ENCODE peak calls at places on chromosome 7, in six cellular contexts. S is WTC11; K is kidney glomerular epithelial cell; A is natural killer cell; H is effector memory CD8-positive, alpha-beta T cell; Y is AG09319. B is an unnamed sample.

GRCh38 chr7:33807158-33807530 is 98.2 kb upstream of the BMPER start:
- DNase-seq in Y (no peak), S (no peak), A (no peak), H (no peak), K (no peak), B (no peak)

GRCh38 chr7:154858836-154859537 is 143.9 kb downstream of the PAXIP1 start:
- DNase-seq in H (no peak), S (no peak), K (no peak), Y (no peak), A (no peak), B (no peak)

GRCh38 chr7:16698200-16698910 is 52.4 kb downstream of the BZW2 start:
- DNase-seq in K (no peak), A (no peak), H (no peak), Y (no peak), S (no peak), B (no peak)

GRCh38 chr7:132709971-132710567 is 133.8 kb upstream of the PLXNA4 start:
- DNase-seq in H (peak; percentile 5), K (peak; percentile 1), A (no peak), Y (no peak), S (peak; percentile 22), B (no peak)

GRCh38 chr7:129225206-129225930 is 538 bp downstream of the AHCYL2 start:
- DNase-seq in A (no peak), S (peak; percentile 68), K (peak; percentile 33), H (peak; percentile 44), Y (no peak), B (no peak)

GRCh38 chr7:46784746-46785145 is 797.2 kb downstream of the TNS3 start:
- DNase-seq in A (no peak), H (no peak), K (peak; percentile 57), Y (no peak), S (no peak), B (no peak)

GRCh38 chr7:149156898-149157297 is 9.6 kb downstream of the ZNF398 start:
- DNase-seq in Y (no peak), K (no peak), A (no peak), H (no peak), S (no peak), B (no peak)

GRCh38 chr7:49367072-49367471 is 406.4 kb upstream of the VWC2 start:
- DNase-seq in S (no peak), K (no peak), Y (no peak), H (no peak), A (no peak), B (no peak)

GRCh38 chr7:44259547-44260457 is 59.0 kb downstream of the YKT6 start:
- DNase-seq in S (no peak), K (peak; percentile 5), H (no peak), Y (peak; percentile 82), A (no peak), B (no peak)

GRCh38 chr7:98049034-98049433 is 57.6 kb upstream of the LMTK2 start:
- DNase-seq in A (no peak), S (peak; percentile 23), Y (no peak), H (no peak), K (no peak), B (no peak)

GRCh38 chr7:155584763-155585531 is 38.6 kb upstream of the CNPY1 start:
- DNase-seq in K (no peak), A (no peak), Y (no peak), S (no peak), H (no peak), B (peak; percentile 15)

GRCh38 chr7:404782-405488 is 114.7 kb downstream of the PDGFA start:
- DNase-seq in H (no peak), Y (no peak), S (no peak), A (peak; percentile 6), K (no peak), B (no peak)

GRCh38 chr7:85474234-85474633 is 287.4 kb upstream of the SEMA3D start:
- DNase-seq in A (no peak), Y (no peak), K (no peak), S (no peak), H (no peak), B (no peak)

GRCh38 chr7:151817981-151818673 is 58.8 kb downstream of the PRKAG2 start:
- DNase-seq in K (no peak), A (no peak), S (no peak), Y (no peak), H (no peak), B (no peak)

GRCh38 chr7:40059057-40059456 is 75.4 kb downstream of the MPLKIP start:
- DNase-seq in K (no peak), Y (no peak), A (no peak), S (no peak), H (no peak), B (no peak)

GRCh38 chr7:8305625-8306388 is 43.8 kb upstream of the ICA1 start:
- DNase-seq in A (no peak), K (no peak), S (no peak), Y (no peak), H (no peak), B (no peak)

GRCh38 chr7:3272691-3273141 is 28.3 kb upstream of the SDK1 start:
- DNase-seq in Y (peak; percentile 36), K (peak; percentile 35), H (no peak), A (no peak), S (no peak), B (no peak)

GRCh38 chr7:151126500-151127137 is 40.3 kb downstream of the AGAP3 start:
- DNase-seq in Y (no peak), A (no peak), H (no peak), K (no peak), S (no peak), B (no peak)

GRCh38 chr7:76512941-76513816 is 2.8 kb downstream of the UPK3B start:
- DNase-seq in H (no peak), K (no peak), Y (no peak), A (no peak), S (peak; percentile 57), B (no peak)

GRCh38 chr7:52719677-52720076 is 315.8 kb upstream of the POM121L12 start:
- DNase-seq in S (no peak), H (no peak), K (no peak), A (no peak), Y (no peak), B (no peak)

GRCh38 chr7:90626011-90626410 is 29.9 kb downstream of the CDK14 start:
- DNase-seq in H (no peak), S (no peak), K (peak; percentile 77), Y (no peak), A (no peak), B (no peak)

GRCh38 chr7:90605055-90605454 is 8.9 kb downstream of the CDK14 start:
- DNase-seq in S (no peak), Y (no peak), A (no peak), H (no peak), K (no peak), B (no peak)

GRCh38 chr7:76234931-76235441 is 33.3 kb downstream of the SRRM3 start:
- DNase-seq in H (peak; percentile 25), A (peak; percentile 61), K (peak; percentile 20), Y (peak; percentile 46), S (peak; percentile 98), B (no peak)

GRCh38 chr7:54985405-54986360 is 33.1 kb upstream of the EGFR start:
- DNase-seq in K (peak; percentile 76), A (no peak), S (no peak), Y (peak; percentile 61), H (no peak), B (no peak)

GRCh38 chr7:130994378-130995115 is 260.5 kb upstream of the KLF14 start:
- DNase-seq in Y (no peak), K (peak; percentile 58), H (no peak), S (no peak), A (no peak), B (no peak)

GRCh38 chr7:108079291-108080057 is 50.7 kb downstream of the LAMB4 start:
- DNase-seq in S (no peak), A (no peak), H (no peak), K (peak; percentile 28), Y (peak; percentile 64), B (no peak)

GRCh38 chr7:68276725-68277124 is 1280.1 kb downstream of the TYW1 start:
- DNase-seq in A (no peak), Y (no peak), K (no peak), S (no peak), H (no peak), B (no peak)